ENCODE peak calls at places on chromosomes 12 and 14, in six cellular contexts. B, L, W, Q, J and U are unnamed samples.

GRCh38 chr14:93628048-93628447 is 160.2 kb downstream of the PRIMA1 start:
- DNase-seq in J (no peak), L (no peak), W (no peak), B (no peak), Q (no peak), U (no peak)

GRCh38 chr12:3117144-3117581 is 40.0 kb downstream of the TSPAN9 start:
- DNase-seq in L (no peak), W (no peak), Q (no peak), J (no peak), B (peak), U (no peak)

GRCh38 chr12:40668095-40668494 is 24.1 kb upstream of the CNTN1 start:
- DNase-seq in W (no peak), J (no peak), L (no peak), Q (no peak), B (no peak), U (no peak)

GRCh38 chr12:14283489-14284144 is 81.9 kb upstream of the ATF7IP start:
- DNase-seq in B (no peak), J (no peak), W (no peak), Q (no peak), L (no peak), U (no peak)

GRCh38 chr14:54593860-54594259 is 26.9 kb downstream of the SAMD4A start:
- DNase-seq in W (no peak), B (no peak), Q (no peak), J (no peak), L (no peak), U (no peak)

GRCh38 chr12:46154221-46154975 is 114.4 kb downstream of the SLC38A1 start:
- DNase-seq in J (no peak), Q (no peak), B (no peak), L (no peak), W (no peak), U (no peak)

GRCh38 chr12:4133636-4134433 is 139.7 kb upstream of the CCND2 start:
- DNase-seq in Q (no peak), B (no peak), J (peak), W (no peak), L (no peak), U (peak)

GRCh38 chr12:42885677-42886076 is 296.1 kb upstream of the PRICKLE1 start:
- DNase-seq in Q (no peak), B (no peak), L (no peak), J (no peak), W (no peak), U (no peak)

GRCh38 chr14:42185718-42186117 is 579.0 kb downstream of the LRFN5 start:
- DNase-seq in W (no peak), J (no peak), B (no peak), Q (no peak), L (no peak), U (no peak)

GRCh38 chr12:32824596-32824995 is 68.9 kb upstream of the YARS2 start:
- DNase-seq in J (no peak), Q (no peak), W (no peak), L (no peak), B (no peak), U (no peak)

GRCh38 chr12:57483466-57483865 is 3.8 kb upstream of the ARHGAP9 start:
- DNase-seq in B (peak), J (no peak), Q (no peak), W (no peak), L (no peak), U (no peak)

GRCh38 chr12:49631336-49631907 is 8.1 kb downstream of the PRPF40B start:
- DNase-seq in B (no peak), W (no peak), Q (no peak), J (no peak), L (no peak), U (no peak)

GRCh38 chr12:55742719-55743130 is at the start of gene GDF11:
- DNase-seq in Q (no peak), W (no peak), B (peak), L (no peak), J (no peak), U (peak)

GRCh38 chr12:45671254-45671653 is 58.3 kb upstream of the ARID2 start:
- DNase-seq in B (no peak), W (no peak), J (no peak), L (no peak), Q (no peak), U (no peak)

GRCh38 chr12:52358575-52359350 is 8.5 kb downstream of the KRT85 start:
- DNase-seq in J (peak), W (no peak), B (no peak), Q (no peak), L (no peak), U (no peak)

GRCh38 chr12:109562871-109563270 is 10.4 kb downstream of the MMAB start:
- DNase-seq in W (no peak), B (no peak), L (no peak), Q (no peak), J (no peak), U (no peak)
- TF ChIP-seq CTCF in W (no peak), B (no peak), L (no peak), Q (no peak), J (no peak), U (no peak)

DNA sequence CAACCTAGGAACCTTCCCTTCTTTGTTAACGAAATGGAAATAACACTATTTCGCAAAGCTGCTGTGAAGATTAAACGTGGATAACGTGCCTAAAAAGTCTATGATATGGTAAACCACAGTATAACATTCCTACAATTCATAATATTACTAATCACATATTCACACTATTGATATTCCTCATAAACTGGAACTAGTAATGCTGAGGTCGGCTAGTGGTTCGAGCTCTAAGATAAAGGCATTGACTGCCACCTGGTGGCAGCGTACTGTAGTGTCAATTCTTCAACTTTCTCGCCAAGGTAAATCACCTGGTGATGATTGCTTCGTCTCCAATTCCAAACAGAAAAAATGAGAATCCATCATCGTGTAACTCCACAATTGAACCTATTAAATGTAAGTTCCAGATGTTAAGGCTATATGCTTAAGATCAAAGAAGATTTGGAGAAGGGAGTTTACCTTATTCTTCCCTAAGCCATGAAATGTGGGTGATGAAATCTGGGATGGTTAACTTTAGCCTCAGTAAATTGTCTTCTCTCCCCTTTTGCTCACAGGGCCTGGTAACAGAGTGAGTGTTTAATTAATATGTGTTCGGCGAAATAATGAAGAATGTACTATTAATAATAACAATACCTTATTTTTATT is 197.5 kb upstream of the TMEM132C start:
- DNase-seq in W (no peak), L (no peak), J (no peak), B (no peak), Q (no peak), U (no peak)
- TF ChIP-seq CTCF in W (peak), L (no peak), J (peak), B (peak), Q (no peak), U (peak)

GRCh38 chr12:121955258-121956040 is 37.1 kb downstream of the CFAP251 start:
- DNase-seq in Q (no peak), W (no peak), J (no peak), B (no peak), L (no peak), U (no peak)

GRCh38 chr12:121957831-121958515 is 39.6 kb downstream of the CFAP251 start:
- DNase-seq in L (no peak), B (no peak), Q (no peak), W (no peak), J (no peak), U (no peak)

GRCh38 chr12:121958521-121959240 is 40.3 kb downstream of the CFAP251 start:
- DNase-seq in J (no peak), L (no peak), W (no peak), Q (no peak), B (no peak), U (no peak)

GRCh38 chr12:121953695-121954094 is 35.3 kb downstream of the CFAP251 start:
- DNase-seq in Q (no peak), B (no peak), W (no peak), L (no peak), J (no peak), U (no peak)

DNA sequence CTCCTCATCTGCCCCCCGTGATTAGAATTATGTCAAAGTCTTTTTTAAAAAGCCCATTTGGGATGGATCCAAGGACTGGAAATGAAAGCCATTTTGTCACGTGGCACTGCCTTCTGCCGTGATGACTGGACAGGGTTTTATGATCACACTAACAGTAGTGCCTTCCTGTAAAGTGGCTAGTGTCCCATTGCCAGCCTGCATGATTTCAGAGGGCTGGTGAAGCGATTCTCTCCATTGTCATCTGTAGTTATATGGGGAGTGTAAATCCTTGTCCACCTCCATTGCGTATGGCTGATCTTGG is 37.6 kb downstream of the CFAP251 start:
- DNase-seq in L (no peak), B (no peak), Q (no peak), W (no peak), J (no peak), U (no peak)
- TF ChIP-seq CTCF in L (no peak), B (no peak), Q (no peak), W (no peak), J (no peak), U (peak)

GRCh38 chr12:71460850-71461609 is 21.4 kb downstream of the LGR5 start:
- DNase-seq in L (no peak), Q (no peak), B (no peak), W (no peak), J (no peak), U (no peak)

GRCh38 chr12:71456316-71456715 is 16.7 kb downstream of the LGR5 start:
- DNase-seq in J (no peak), B (no peak), L (no peak), Q (no peak), W (no peak), U (no peak)

GRCh38 chr12:71460318-71460717 is 20.7 kb downstream of the LGR5 start:
- DNase-seq in J (no peak), W (no peak), L (no peak), Q (no peak), B (no peak), U (no peak)

GRCh38 chr12:71455028-71455737 is 15.6 kb downstream of the LGR5 start:
- DNase-seq in Q (no peak), J (no peak), B (no peak), L (no peak), W (no peak), U (no peak)

DNA sequence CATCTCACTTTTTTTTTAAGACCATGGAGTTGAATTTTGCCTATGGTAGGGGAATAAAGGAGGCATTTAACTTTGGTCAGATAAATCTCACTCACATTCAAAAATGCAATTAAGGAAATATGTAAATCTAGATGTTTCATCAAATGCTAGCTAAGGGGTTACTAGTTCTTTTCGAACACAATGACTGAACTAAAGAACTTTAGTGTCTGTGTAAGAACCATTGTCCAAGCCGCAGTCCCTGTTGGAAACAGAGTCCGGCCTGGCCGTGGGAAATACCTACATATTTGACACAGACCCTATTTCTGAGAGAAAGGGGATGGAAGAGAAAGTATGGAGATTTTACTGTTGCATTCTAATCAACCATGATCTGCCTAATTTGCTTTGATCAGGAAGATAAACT is 17.4 kb downstream of the LGR5 start:
- DNase-seq in J (no peak), W (no peak), Q (no peak), B (no peak), L (no peak), U (no peak)
- TF ChIP-seq CTCF in J (no peak), W (no peak), Q (no peak), B (no peak), L (no peak), U (no peak)

DNA sequence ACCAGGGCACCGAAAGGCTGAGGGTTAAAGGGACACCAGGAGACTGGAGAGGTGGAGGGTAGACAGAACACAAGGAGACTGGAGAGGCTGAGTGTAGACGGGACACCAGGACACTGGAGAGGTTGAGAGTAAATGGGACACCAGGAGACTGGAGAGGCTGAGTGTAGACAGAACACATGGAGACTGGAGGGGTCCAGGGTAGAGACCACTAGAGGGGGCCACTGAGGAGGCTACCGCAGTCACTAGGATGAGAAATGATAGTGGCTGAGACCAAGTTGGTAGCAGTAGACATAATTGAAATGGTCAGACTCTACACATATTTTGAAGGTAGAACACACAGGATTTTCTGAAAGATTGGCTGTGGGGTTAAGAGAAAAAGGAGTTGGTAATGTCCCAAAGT is 68.2 kb downstream of the PAH start:
- DNase-seq in L (no peak), B (no peak), Q (no peak), J (no peak), W (no peak), U (no peak)
- TF ChIP-seq CTCF in L (no peak), B (no peak), Q (no peak), J (no peak), W (no peak), U (no peak)

DNA sequence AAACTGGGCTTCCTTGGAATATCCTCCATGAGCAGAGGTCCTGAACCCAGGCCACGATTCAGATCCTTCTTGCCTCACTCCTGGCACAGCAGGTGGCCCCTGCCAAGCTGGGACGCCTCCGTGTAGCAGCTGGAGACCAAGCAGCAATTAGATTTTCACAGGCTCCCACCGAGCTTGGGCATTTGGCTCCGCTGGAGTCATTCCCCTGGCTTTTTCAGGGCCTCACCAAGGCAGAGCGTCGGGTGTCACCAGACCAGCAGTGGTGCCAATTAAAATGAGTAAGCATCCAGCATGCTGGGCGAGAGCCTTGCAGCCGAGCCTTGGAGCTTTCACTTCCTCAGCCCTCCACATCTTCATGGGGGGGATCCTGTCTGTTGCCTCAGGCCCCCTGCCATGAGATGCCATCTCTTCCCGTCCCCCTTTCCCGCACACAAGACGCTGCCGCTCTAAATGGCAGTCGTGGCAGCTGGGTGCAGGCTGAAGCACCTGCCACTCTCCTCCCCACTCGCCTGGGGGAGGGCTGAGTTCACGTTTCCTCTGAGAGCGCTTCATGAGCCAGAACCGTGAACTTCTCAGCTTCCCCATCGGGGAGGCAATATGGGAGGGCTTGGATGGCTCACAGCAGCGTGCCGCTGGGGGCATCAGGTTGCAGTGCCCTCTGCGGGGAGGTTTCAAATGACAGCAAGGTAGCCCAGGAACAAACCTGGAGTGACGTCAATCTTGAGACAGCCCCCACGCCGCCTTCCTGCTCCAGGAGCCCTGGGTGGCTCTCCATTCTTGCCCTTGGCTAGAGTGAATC is 11.7 kb downstream of the TPCN1 start:
- DNase-seq in B (peak), J (peak), Q (no peak), W (no peak), L (peak), U (no peak)
- TF ChIP-seq CTCF in B (no peak), J (no peak), Q (no peak), W (no peak), L (no peak), U (no peak)